ENCODE peak calls at places on chromosome 1, in four cellular contexts. J, F, T and G are unnamed samples.
A peak's percentile ranks its signal among the peaks of the same experiment; 100 is the strongest.

GRCh38 chr1:173603056-173603591 is at the start of gene SLC9C2:
- DNase-seq in J (no peak), T (no peak), F (no peak), G (no peak)

GRCh38 chr1:26035959-26036755 is 9.8 kb downstream of the SLC30A2 start:
- DNase-seq in T (peak; percentile 55), J (peak; percentile 72), F (peak; percentile 71), G (peak; percentile 85)

GRCh38 chr1:89525169-89525855 is 683 bp downstream of the LRRC8B start:
- DNase-seq in T (peak; percentile 39), J (peak; percentile 67), F (peak; percentile 18), G (peak; percentile 20)

GRCh38 chr1:235329139-235329808 is 904 bp downstream of the GGPS1 start:
- DNase-seq in J (peak; percentile 50), F (no peak), T (peak; percentile 50), G (peak; percentile 23)

GRCh38 chr1:22105611-22106207 is 37.2 kb downstream of the WNT4 start:
- DNase-seq in F (no peak), T (peak; percentile 56), J (peak; percentile 16), G (peak; percentile 49)

GRCh38 chr1:6300342-6301141 is 39.6 kb upstream of the GPR153 start:
- DNase-seq in T (no peak), J (no peak), F (no peak), G (no peak)

GRCh38 chr1:55061706-55062321 is 22.5 kb downstream of the PCSK9 start:
- DNase-seq in T (no peak), F (no peak), J (no peak), G (no peak)

GRCh38 chr1:246365708-246366107 is 141.4 kb downstream of the SMYD3 start:
- DNase-seq in J (no peak), T (no peak), F (no peak), G (no peak)

GRCh38 chr1:2422523-2422922 is 10.2 kb upstream of the PEX10 start:
- DNase-seq in F (no peak), J (no peak), T (no peak), G (no peak)

GRCh38 chr1:3067671-3068399 is 1.2 kb upstream of the PRDM16 start:
- DNase-seq in T (no peak), J (no peak), F (no peak), G (no peak)

GRCh38 chr1:23343246-23344110 is 606 bp downstream of the HNRNPR start:
- DNase-seq in F (no peak), T (peak; percentile 59), J (peak; percentile 21), G (peak; percentile 31)

GRCh38 chr1:23345920-23346319 is 1.8 kb upstream of the HNRNPR start:
- DNase-seq in F (no peak), J (no peak), T (no peak), G (no peak)

GRCh38 chr1:23341829-23342697 is 2.0 kb downstream of the HNRNPR start:
- DNase-seq in J (no peak), F (no peak), T (no peak), G (no peak)

GRCh38 chr1:23344987-23345472 is 946 bp upstream of the HNRNPR start:
- DNase-seq in J (no peak), T (no peak), F (no peak), G (no peak)

DNA sequence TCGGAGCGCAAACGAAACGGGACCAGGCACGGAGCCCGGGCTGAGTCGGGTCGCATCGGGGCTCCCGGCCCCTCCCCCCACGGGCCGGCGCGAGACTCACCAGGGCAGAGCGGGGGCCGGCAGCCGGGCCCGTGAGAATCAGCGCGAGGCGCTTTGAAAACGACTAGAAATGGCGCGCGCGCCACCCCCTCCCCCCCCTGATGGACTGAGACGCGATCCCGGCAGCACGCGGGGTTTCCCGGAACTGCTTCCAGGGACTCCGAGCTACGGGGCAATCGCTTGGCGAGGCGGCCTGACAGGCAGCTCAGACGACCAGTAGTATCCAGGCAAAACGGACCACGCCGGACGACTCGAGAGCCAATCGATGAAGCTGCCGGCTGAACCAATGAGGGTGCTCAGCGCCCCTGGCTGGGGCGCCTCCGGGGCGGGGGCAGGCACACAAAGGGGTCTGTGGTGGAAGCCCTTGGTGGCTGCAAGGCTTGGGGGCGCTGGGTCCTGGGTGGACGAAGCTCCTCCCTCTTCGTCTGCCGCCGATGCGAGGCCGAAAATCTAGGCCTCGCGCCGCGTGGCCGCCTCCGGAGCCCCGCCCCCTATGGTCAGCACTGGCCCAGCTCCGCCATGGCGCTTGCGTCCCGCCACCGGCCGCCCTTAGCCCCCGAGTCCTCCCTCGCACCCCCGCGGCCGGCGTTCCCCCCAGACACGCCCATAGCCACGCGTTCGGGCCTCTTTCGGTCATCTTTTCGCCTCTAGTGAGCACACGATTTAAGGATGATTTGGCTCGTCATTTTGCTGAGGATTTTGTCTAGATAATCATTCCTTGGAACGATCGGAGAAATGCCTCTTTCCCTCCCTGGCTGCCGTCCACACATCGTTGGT is at the start of gene HNRNPR:
- DNase-seq in F (peak; percentile 98), T (peak; percentile 100), J (peak; percentile 98), G (peak; percentile 100)
- H3K27ac ChIP-seq in F (peak within 1 kb of the TSS; percentile 97), T (peak within 1 kb of the TSS; percentile 100), J (peak within 1 kb of the TSS; percentile 97), G (peak within 1 kb of the TSS; percentile 95)

DNA sequence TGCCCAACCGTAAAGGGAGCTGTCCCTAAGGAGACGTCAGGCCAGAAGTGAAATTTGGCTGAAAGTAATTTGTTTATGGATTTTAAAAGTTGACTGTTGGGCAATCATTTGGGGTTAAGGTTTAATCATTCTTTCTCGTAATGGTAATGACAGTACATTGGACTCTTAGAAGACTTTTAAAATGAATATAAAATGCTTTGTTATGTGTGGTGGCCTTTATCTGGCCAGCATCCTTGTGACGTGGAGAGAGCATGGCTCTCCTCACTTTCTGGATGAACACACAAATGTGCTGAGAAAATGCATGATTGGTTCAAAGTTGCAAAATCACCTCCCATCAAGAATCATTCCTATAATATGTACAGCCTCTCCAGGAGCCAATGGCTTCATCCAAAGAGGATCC is 160.2 kb downstream of the DHRS3 start:
- DNase-seq in F (no peak), J (no peak), T (no peak), G (peak; percentile 56)
- H3K4me1 ChIP-seq in F (peaks cover 98% of the 10 kb centered on the region), J (no peaks in the 10 kb centered on the region), T (peaks cover 68% of the 10 kb centered on the region), G (peaks cover 13% of the 10 kb centered on the region)

DNA sequence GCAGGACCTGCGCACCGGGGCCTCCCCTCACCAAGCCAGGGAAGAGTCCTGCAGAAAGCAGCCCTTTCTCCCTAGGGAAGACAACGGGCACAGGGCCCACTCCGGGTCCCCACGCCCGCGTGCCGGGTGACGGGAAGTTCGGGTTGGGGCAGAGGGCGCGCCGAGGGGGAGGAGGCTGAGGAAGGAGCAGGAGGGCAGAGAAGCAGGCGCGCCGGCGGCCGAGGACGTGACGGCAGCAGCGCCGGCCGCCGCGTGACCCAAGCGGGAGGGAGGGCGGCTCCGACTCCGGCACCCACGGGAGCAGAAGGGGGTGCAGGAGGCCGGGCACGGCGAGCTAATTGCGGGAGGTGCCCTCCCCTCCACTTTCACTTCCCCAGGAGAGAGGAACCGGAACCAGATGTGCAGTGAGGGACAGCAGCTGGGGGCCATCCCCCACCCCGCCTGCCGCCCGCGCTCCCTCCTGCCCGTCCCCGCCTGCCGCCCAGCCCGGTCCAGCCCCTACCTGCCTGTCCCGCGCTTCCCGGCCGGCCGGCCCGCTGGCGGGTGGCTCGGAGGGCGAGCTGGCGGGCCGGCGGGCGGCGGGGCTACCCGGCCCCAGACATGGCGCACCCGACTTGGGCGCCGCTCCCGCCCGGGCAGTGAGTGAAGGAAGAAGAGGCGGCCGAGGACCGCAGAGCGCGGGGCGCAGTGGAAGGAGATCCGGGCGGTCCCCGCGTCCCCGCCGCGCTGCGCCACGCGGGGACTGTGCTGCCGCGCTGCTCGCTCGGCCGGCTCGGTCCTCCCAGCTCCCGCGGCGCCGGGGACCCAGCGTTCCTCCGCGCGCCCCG is 510 bp downstream of the DENND4B start:
- DNase-seq in T (peak; percentile 58), J (peak; percentile 92), F (peak; percentile 72), G (peak; percentile 73)
- TF ChIP-seq POLR2A in T (peak; percentile 34), J (peak; percentile 59), F (peak; percentile 53), G (peak; percentile 53)

GRCh38 chr1:112911506-112911905 is 44.5 kb downstream of the SLC16A1 start:
- DNase-seq in J (no peak), T (no peak), F (no peak), G (no peak)
- H3K27ac ChIP-seq in J (no peak overlapping the region), T (no peak overlapping the region), F (no peak overlapping the region), G (no peak overlapping the region)

DNA sequence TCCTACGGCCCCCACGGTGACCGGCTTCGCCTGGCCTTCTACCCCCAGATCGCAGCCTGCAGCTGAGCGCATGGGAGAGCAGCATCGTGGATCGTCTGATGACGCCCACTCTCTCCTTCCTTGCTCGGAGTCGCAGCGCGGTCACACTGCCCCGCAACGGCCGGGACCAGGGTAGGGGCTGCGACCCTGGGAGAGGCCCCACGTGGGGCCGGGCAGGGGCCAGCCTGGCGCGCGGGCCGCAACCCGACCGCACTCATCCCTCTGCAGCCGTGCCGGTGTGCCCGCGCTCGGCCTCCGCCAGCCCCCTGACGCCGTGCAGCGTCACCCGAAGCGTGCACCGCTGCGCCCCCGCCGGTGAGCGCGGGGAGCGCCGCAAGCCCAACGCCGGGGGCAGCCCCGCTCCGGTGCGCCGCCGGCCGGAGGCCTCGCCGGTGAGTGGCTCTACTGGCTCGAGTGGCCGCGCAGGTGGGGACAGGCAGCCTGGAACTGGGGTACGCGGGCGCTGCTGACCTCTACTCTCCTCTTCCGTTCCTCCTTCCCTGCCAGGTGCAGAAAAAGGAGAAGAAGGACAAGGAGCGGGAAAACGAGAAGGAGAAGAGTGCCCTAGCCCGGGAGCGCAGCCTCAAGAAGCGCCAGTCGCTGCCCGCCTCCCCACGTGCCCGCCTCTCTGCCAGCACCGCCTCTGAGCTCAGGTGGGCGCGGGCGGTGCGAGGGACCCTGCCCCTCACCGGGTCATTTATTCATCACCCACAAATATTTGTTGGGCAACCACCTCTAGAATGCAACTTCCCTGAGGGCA is 20.4 kb downstream of the MAP7D1 start:
- DNase-seq in J (no peak), F (no peak), T (no peak), G (no peak)
- H3K4me1 ChIP-seq in J (no peaks in the 10 kb centered on the region), F (peaks cover 25% of the 10 kb centered on the region), T (peaks cover 18% of the 10 kb centered on the region), G (peaks cover 4% of the 10 kb centered on the region)

GRCh38 chr1:156368889-156369684 is at the start of gene RHBG:
- DNase-seq in F (no peak), J (no peak), T (no peak), G (no peak)
- TF ChIP-seq POLR2A in F (no peak), J (no peak), T (no peak), G (no peak)

DNA sequence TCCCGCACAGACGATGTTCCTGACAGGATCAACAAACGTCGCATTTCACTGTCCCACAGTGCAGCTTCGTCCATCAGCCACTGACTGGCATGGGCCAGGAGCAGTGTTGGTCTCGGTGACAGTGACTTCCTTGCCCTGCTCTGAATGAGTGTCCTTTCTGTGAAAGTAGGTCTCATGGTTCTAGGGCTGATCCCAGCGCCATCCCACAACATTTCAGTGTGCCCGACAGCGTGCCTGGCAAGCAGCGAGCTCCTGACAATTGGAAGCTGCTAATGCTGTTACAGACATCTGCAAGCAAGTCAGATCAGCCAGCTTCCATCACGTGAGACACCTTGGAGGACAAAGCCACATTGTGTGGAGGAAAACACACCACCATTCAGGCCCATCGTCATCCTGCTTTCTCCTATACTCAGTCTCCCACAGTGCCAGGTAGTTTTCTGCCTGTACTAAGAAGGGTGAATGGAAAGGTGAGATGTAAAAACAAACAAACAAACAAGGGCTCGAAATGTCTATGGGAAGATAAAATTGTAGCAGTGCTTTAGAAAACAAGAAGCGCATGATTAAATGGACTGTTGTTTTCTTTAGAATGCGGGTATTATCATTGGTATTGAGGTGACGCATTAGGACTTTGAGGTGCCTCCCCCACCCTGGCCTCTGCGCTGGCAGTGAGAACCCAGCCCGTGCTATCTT is 21.9 kb downstream of the ERRFI1 start:
- DNase-seq in F (no peak), J (no peak), T (no peak), G (no peak)
- H3K27ac ChIP-seq in F (no peak overlapping the region), J (peak overlapping the region; percentile 38), T (peak overlapping the region; percentile 93), G (peak overlapping the region; percentile 78)